ENCODE peak calls at places on chromosome 15, in four cellular contexts. T, I, F and R are unnamed samples.

GRCh38 chr15:37891754-37892368 is 42.6 kb upstream of the TMCO5A start:
- DNase-seq in T (no peak), F (no peak), I (peak; percentile 48), R (no peak)

GRCh38 chr15:26967719-26968269 is 3.2 kb upstream of the GABRG3 start:
- DNase-seq in F (no peak), I (peak; percentile 46), T (no peak), R (no peak)

GRCh38 chr15:82298520-82298919 is 35.9 kb downstream of the SAXO2 start:
- DNase-seq in T (no peak), I (no peak), F (no peak), R (no peak)

GRCh38 chr15:74209997-74210573 is 7.5 kb upstream of the STRA6 start:
- DNase-seq in T (no peak), F (no peak), I (no peak), R (no peak)

GRCh38 chr15:56076651-56077050 is 83.2 kb upstream of the NEDD4 start:
- DNase-seq in I (no peak), F (no peak), T (no peak), R (no peak)

GRCh38 chr15:100093211-100094126 is 248.3 kb downstream of the ADAMTS17 start:
- DNase-seq in F (no peak), T (no peak), I (no peak), R (no peak)

GRCh38 chr15:75948761-75949296 is 45.2 kb downstream of the FBXO22 start:
- DNase-seq in T (no peak), F (no peak), I (no peak), R (no peak)

GRCh38 chr15:98865397-98866339 is 141.9 kb downstream of the PGPEP1L start:
- DNase-seq in T (peak; percentile 82), I (peak; percentile 95), F (peak; percentile 89), R (peak; percentile 89)

GRCh38 chr15:99546436-99547100 is 19.2 kb upstream of the MEF2A start:
- DNase-seq in I (no peak), F (no peak), T (no peak), R (no peak)

GRCh38 chr15:71469393-71469792 is 341.0 kb upstream of the NR2E3 start:
- DNase-seq in T (no peak), I (peak; percentile 21), F (no peak), R (no peak)

GRCh38 chr15:50182233-50183013 is 427 bp downstream of the SLC27A2 start:
- DNase-seq in I (no peak), F (peak; percentile 86), T (no peak), R (peak; percentile 45)

GRCh38 chr15:34018021-34018645 is 20.9 kb downstream of the AVEN start:
- DNase-seq in F (no peak), T (no peak), I (no peak), R (no peak)

GRCh38 chr15:82572986-82573385 is 32.7 kb upstream of the RPS17 start:
- DNase-seq in T (no peak), F (no peak), I (no peak), R (no peak)

GRCh38 chr15:35349916-35350315 is 196.0 kb downstream of the DPH6 start:
- DNase-seq in F (no peak), T (no peak), I (no peak), R (no peak)

GRCh38 chr15:69002783-69003182 is 11.7 kb upstream of the NOX5 start:
- DNase-seq in I (no peak), T (no peak), F (no peak), R (no peak)

DNA sequence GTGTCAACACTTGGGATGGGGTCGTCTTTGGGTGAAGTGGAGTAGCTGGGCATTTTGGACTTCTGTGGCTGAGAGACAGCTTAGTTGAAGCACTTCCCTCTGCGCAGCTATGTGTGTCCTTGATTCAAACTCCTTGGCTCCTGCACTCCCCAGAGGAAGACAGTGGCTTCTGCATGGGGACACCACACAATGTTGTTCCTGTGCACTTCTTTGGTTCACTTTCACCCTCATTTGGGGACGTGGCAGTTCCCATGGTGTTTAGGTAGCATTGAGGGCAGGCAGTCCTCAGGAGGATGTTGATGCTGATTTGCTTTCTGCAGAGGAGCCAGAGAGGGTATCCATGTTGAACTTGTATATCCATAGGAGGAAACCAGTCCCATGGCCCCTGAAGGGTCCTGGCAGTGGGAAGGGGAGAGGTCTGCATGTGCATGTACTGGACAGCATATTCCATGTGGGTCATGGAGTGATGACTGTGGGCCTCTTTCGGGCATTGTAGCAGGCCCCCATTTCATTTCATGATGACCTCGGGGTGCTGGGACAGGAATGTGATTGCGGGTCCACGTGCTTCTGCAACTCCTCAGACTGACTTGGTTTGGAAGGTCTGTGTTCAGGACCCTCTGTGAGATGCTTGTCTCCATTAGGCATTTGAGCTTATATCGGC is 135.4 kb downstream of the SNRPN start:
- DNase-seq in T (no peak), F (no peak), I (no peak), R (no peak)
- H3K36me3 ChIP-seq in T (peaks cover 5% of the 10 kb centered on the region), F (peaks cover 45% of the 10 kb centered on the region), I (peaks cover 52% of the 10 kb centered on the region), R (peaks cover 79% of the 10 kb centered on the region)

GRCh38 chr15:40436116-40436891 is 4.4 kb upstream of the BAHD1 start:
- DNase-seq in T (peak; percentile 71), I (peak; percentile 50), F (no peak), R (no peak)

GRCh38 chr15:40438712-40439111 is 2.0 kb upstream of the BAHD1 start:
- DNase-seq in I (no peak), T (peak; percentile 58), F (peak; percentile 84), R (no peak)

GRCh38 chr15:40436892-40437753 is 3.6 kb upstream of the BAHD1 start:
- DNase-seq in I (no peak), T (no peak), F (no peak), R (peak; percentile 35)

GRCh38 chr15:40439461-40440299 is 1.1 kb upstream of the BAHD1 start:
- DNase-seq in F (peak; percentile 84), T (peak; percentile 77), I (peak; percentile 47), R (peak; percentile 42)

DNA sequence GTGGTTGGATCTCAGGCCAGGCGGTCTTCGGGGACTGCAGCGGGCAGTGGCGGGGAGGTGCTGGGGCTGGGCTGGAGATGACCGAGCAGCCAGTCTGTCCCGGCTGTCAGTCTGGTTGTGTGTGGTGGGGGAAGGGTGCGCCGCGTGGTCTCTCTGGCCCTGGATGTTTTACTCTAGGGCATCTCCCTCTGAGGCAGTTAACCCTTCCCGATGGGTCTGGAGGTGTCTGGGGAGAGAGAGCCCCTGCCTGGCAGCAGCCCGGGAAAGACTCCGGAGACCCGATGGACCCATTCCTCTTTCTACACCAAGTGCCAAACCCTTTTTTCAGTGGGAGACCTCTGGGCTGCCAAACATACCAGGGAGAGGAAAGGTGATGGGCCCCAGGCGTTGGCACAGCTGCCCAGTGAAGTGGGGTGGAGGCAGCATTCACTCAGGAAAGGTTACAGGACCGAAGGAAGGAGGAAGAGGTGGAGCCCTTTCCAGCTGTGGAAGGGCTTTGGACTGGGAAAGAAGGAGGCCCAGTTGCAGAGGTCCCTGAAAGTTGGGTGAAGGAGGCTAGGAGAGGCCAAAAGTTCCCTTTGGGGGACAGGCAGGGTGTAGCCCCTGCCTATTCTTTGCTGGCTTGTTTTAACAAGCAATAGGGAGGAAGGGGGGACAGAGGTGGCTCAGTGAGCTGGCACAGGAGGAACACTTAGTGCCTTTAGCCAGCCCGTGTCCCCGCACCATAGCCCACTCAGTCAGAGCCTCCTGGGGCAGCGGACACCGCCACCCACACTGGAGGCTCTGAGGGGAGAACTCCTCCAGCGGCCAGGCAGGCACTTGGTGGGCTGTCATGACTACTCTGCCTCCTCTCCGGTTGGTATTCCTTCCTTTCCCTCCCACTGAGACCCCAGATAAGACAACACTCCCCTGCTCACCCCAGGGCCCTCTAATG is 2.7 kb upstream of the BAHD1 start:
- DNase-seq in I (no peak), T (peak; percentile 43), F (peak; percentile 53), R (no peak)
- H3K27me3 ChIP-seq in I (no peaks in the 10 kb centered on the region), T (no peaks in the 10 kb centered on the region), F (no peaks in the 10 kb centered on the region), R (peaks cover 32% of the 10 kb centered on the region)

GRCh38 chr15:51255533-51255932 is 82.9 kb downstream of the CYP19A1 start:
- DNase-seq in I (no peak), F (no peak), T (no peak), R (no peak)
- H3K36me3 ChIP-seq in I (no peaks in the 10 kb centered on the region), F (no peaks in the 10 kb centered on the region), T (no peaks in the 10 kb centered on the region), R (no peaks in the 10 kb centered on the region)

GRCh38 chr15:85151861-85152260 is 170.2 kb downstream of the PDE8A start:
- DNase-seq in F (no peak), T (no peak), I (no peak), R (no peak)

GRCh38 chr15:85150130-85150480 is 168.4 kb downstream of the PDE8A start:
- DNase-seq in T (no peak), F (no peak), I (no peak), R (no peak)

GRCh38 chr15:85154061-85154460 is 172.4 kb downstream of the PDE8A start:
- DNase-seq in I (no peak), F (no peak), T (no peak), R (no peak)

GRCh38 chr15:85155360-85155759 is 173.7 kb downstream of the PDE8A start:
- DNase-seq in I (no peak), T (no peak), F (no peak), R (no peak)

GRCh38 chr15:85149460-85150129 is 167.9 kb downstream of the PDE8A start:
- DNase-seq in T (no peak), I (no peak), F (no peak), R (no peak)
- H3K27me3 ChIP-seq in T (no peaks in the 10 kb centered on the region), I (no peaks in the 10 kb centered on the region), F (no peaks in the 10 kb centered on the region), R (no peaks in the 10 kb centered on the region)

GRCh38 chr15:92989469-92989868 is 89.3 kb downstream of the CHD2 start:
- DNase-seq in F (no peak), T (no peak), I (no peak), R (no peak)
- H3K36me3 ChIP-seq in F (peaks cover 50% of the 10 kb centered on the region), T (no peaks in the 10 kb centered on the region), I (peaks cover 82% of the 10 kb centered on the region), R (peaks cover 17% of the 10 kb centered on the region)

GRCh38 chr15:52857471-52857870 is 67.3 kb upstream of the ONECUT1 start:
- DNase-seq in I (no peak), T (no peak), F (no peak), R (no peak)

GRCh38 chr15:52857937-52858336 is 67.8 kb upstream of the ONECUT1 start:
- DNase-seq in F (no peak), I (no peak), T (no peak), R (no peak)

GRCh38 chr15:52858388-52859176 is 68.4 kb upstream of the ONECUT1 start:
- DNase-seq in T (no peak), F (no peak), I (no peak), R (no peak)

GRCh38 chr15:52856286-52856685 is 66.2 kb upstream of the ONECUT1 start:
- DNase-seq in T (no peak), F (no peak), I (no peak), R (no peak)

DNA sequence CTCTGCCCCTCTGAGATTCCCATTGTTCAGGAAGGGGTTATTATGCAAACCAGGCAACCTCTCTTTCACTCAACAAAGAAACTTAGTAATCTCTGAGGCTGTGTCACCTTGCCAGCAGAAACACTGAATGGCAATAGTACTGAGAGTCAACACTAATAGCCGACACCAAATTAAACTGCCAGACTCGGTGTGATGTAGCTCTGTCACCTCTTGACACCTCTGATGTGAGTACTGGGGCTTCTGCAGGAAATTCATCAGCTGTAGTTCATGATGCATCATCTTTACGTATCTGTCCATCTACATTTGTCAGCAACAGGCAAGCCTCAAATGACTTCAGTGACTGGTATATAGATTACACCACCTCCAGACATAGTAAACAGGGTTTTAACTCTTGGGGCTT is 65.0 kb upstream of the ONECUT1 start:
- DNase-seq in I (no peak), T (no peak), F (no peak), R (no peak)
- H3K27me3 ChIP-seq in I (peaks cover 23% of the 10 kb centered on the region), T (no peaks in the 10 kb centered on the region), F (no peaks in the 10 kb centered on the region), R (no peaks in the 10 kb centered on the region)

DNA sequence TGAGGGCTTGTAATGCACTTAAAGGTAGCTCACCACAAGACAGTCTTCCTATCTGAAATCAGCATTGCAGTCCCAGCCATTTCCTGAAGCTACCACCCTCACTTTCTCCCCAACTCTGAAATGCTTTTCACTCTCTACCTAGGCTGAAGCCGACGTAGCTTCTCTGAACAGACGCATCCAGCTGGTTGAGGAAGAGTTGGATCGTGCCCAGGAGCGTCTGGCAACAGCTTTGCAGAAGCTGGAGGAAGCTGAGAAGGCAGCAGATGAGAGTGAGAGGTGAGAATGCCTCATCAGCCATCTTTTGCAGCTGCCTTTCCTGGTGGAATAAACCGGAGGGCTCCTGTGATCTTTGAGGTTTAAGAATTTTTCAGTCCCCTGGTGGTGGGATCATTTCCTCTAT is 14.3 kb downstream of the TPM1 start:
- DNase-seq in F (no peak), T (peak; percentile 89), I (peak; percentile 66), R (peak; percentile 47)
- H3K36me3 ChIP-seq in F (peaks cover 29% of the 10 kb centered on the region), T (no peaks in the 10 kb centered on the region), I (peaks cover 58% of the 10 kb centered on the region), R (peaks cover 21% of the 10 kb centered on the region)